ENCODE peak calls at places on chromosome 16, in seven cellular contexts. J, Z, Y, R, W, H and M are unnamed samples.

GRCh38 chr16:84648595-84649510 is 542 bp downstream of the KLHL36 start:
- DNase-seq in Y (peak; percentile 68), H (no peak), J (peak; percentile 16), W (peak; percentile 67), R (peak; percentile 45), Z (no peak), M (no peak)

GRCh38 chr16:77009453-77009852 is 181.5 kb upstream of the MON1B start:
- DNase-seq in H (no peak), J (no peak), Y (no peak), R (no peak), W (no peak), Z (no peak), M (no peak)

GRCh38 chr16:79758615-79759346 is 158.2 kb upstream of the MAF start:
- DNase-seq in Y (no peak), W (no peak), H (no peak), Z (peak; percentile 20), J (no peak), R (no peak), M (no peak)

GRCh38 chr16:57184890-57185445 is 871 bp downstream of the PSME3IP1 start:
- DNase-seq in R (no peak), Z (no peak), H (no peak), J (no peak), W (no peak), Y (no peak), M (no peak)

GRCh38 chr16:62889097-62889496 is 852.9 kb upstream of the CDH8 start:
- DNase-seq in R (no peak), Y (no peak), W (no peak), Z (no peak), H (no peak), J (no peak), M (no peak)

GRCh38 chr16:25065899-25066298 is 45.6 kb upstream of the LCMT1 start:
- DNase-seq in Z (no peak), Y (no peak), W (no peak), H (no peak), R (no peak), J (no peak), M (no peak)

GRCh38 chr16:28494141-28494851 is at the start of gene APOBR:
- DNase-seq in Y (peak; percentile 58), H (no peak), R (peak; percentile 67), J (no peak), W (peak; percentile 51), Z (no peak), M (peak; percentile 83)

GRCh38 chr16:82924075-82924854 is 297.5 kb downstream of the CDH13 start:
- DNase-seq in Z (no peak), W (no peak), R (no peak), H (no peak), Y (no peak), J (no peak), M (no peak)

GRCh38 chr16:73321942-73322341 is 274.0 kb upstream of the ZFHX3 start:
- DNase-seq in H (no peak), Z (no peak), R (no peak), Y (no peak), J (no peak), W (no peak), M (no peak)

GRCh38 chr16:88965826-88966480 is 11.1 kb downstream of the CBFA2T3 start:
- DNase-seq in Y (no peak), J (no peak), Z (no peak), H (no peak), W (no peak), R (no peak), M (no peak)

GRCh38 chr16:48347980-48348379 is 37.2 kb downstream of the SIAH1 start:
- DNase-seq in W (no peak), Y (no peak), R (no peak), H (no peak), J (no peak), Z (no peak), M (no peak)

DNA sequence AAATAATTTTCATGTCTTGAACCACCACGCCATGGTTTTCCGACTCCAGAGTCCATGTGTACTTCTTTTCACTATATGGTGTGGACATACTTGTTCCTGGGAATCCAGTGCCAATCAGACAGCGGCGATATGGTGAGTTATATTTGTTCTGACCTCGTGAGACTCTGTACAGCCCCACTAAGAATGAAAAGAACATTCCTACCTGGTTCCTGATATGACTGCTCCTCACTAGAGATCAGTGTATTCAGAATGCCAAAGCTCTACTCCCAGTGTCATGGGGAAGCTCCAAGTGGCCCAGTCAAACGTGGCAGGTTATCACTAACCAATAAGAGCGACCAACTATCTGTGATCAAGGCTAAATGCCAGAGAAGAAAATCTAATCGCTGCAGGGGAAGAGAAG is 6.1 kb downstream of the C16orf46 start:
- DNase-seq in R (no peak), J (no peak), W (no peak), Z (no peak), H (no peak), Y (no peak), M (no peak)
- TF ChIP-seq CTCF in R (no peak), J (no peak), W (no peak), Z (no peak), H (no peak), Y (no peak), M (no peak)

GRCh38 chr16:3364774-3365427 is 9.2 kb downstream of the OR2C1 start:
- DNase-seq in R (peak; percentile 88), Y (peak; percentile 74), H (peak; percentile 94), J (peak; percentile 96), W (peak; percentile 90), Z (peak; percentile 96), M (peak; percentile 25)
- H3K4me3 ChIP-seq in R (peak overlapping the region; percentile 46), Y (peak overlapping the region; percentile 44), H (peak overlapping the region; percentile 81), J (peak overlapping the region; percentile 63), W (peak overlapping the region; percentile 46), Z (peak overlapping the region; percentile 60), M (peak overlapping the region; percentile 18)

GRCh38 chr16:2464333-2464732 is 4.4 kb downstream of the TEDC2 start:
- DNase-seq in Y (no peak), J (no peak), Z (no peak), H (no peak), W (no peak), R (no peak), M (no peak)

GRCh38 chr16:2466667-2467300 is 4.3 kb upstream of the NTN3 start:
- DNase-seq in H (no peak), J (no peak), Y (no peak), W (no peak), Z (no peak), R (no peak), M (no peak)

GRCh38 chr16:2467301-2468141 is 3.6 kb upstream of the NTN3 start:
- DNase-seq in H (peak; percentile 57), Y (peak; percentile 72), Z (peak; percentile 72), J (peak; percentile 76), W (no peak), R (no peak), M (no peak)

GRCh38 chr16:2468142-2468724 is 2.9 kb upstream of the NTN3 start:
- DNase-seq in Y (no peak), J (no peak), Z (no peak), W (no peak), R (no peak), H (no peak), M (no peak)

GRCh38 chr16:2465653-2466415 is 5.3 kb upstream of the NTN3 start:
- DNase-seq in J (no peak), H (no peak), Y (no peak), R (no peak), Z (no peak), W (no peak), M (no peak)
- TF ChIP-seq CTCF in J (peak; percentile 43), H (no peak), Y (no peak), R (no peak), Z (peak; percentile 35), W (no peak), M (peak; percentile 43)

GRCh38 chr16:4709481-4709880 is 16.1 kb downstream of the NUDT16L1 start:
- DNase-seq in Z (no peak), W (no peak), Y (no peak), H (peak; percentile 26), J (no peak), R (no peak), M (no peak)
- H3K4me3 ChIP-seq in Z (no peak overlapping the region), W (no peak overlapping the region), Y (no peak overlapping the region), H (no peak overlapping the region), J (no peak overlapping the region), R (no peak overlapping the region), M (no peak overlapping the region)